ENCODE peak calls at places on chromosomes 6 and 20, in four cellular contexts. A, G, F and O are unnamed samples.

GRCh38 chr6:155461636-155462035 is 6.0 kb upstream of the NOX3 start:
- DNase-seq in A (no peak), G (no peak), F (no peak), O (no peak)

GRCh38 chr20:32605167-32605656 is 20.1 kb upstream of the NOL4L start:
- DNase-seq in A (no peak), G (no peak), F (no peak), O (no peak)

GRCh38 chr6:134016558-134016814 is 35.9 kb downstream of the SLC2A12 start:
- DNase-seq in F (no peak), A (no peak), G (no peak), O (no peak)

GRCh38 chr20:61533231-61533631 is 281.2 kb downstream of the CDH4 start:
- DNase-seq in F (no peak), G (no peak), A (no peak), O (no peak)

GRCh38 chr6:81614292-81614691 is 138.2 kb downstream of the TENT5A start:
- DNase-seq in G (no peak), A (no peak), F (peak), O (no peak)

GRCh38 chr6:1100269-1100668 is 211.6 kb upstream of the FOXQ1 start:
- DNase-seq in A (no peak), G (no peak), F (no peak), O (no peak)

GRCh38 chr6:34601706-34602105 is 45.6 kb upstream of the SPDEF start:
- DNase-seq in F (no peak), G (no peak), A (no peak), O (no peak)

GRCh38 chr20:57250607-57251343 is 15.7 kb downstream of the BMP7 start:
- DNase-seq in F (peak), G (peak), A (no peak), O (no peak)